ENCODE peak calls at places on chromosomes 7 and 10, in four cellular contexts. B is hepatocyte, A is neural crest cell, C is cardiac muscle cell. W is an unnamed sample.

GRCh38 chr10:34033067-34033466 is 698.6 kb upstream of the NRP1 start:
- DNase-seq in B (no peak), A (no peak), C (no peak), W (no peak)

GRCh38 chr7:13181221-13181620 is 493.8 kb downstream of the ARL4A start:
- DNase-seq in B (peak), A (no peak), C (peak), W (peak)

GRCh38 chr10:122362621-122363020 is 11.9 kb upstream of the PLEKHA1 start:
- DNase-seq in B (no peak), A (no peak), C (no peak), W (no peak)

GRCh38 chr10:44774676-44775401 is 136.3 kb upstream of the TMEM72 start:
- DNase-seq in B (no peak), A (no peak), C (peak), W (no peak)

GRCh38 chr7:80312139-80312661 is 177.6 kb downstream of the GNAI1 start:
- DNase-seq in B (peak), A (no peak), C (peak), W (no peak)

GRCh38 chr10:96789571-96790108 is 42.5 kb upstream of the LCOR start:
- DNase-seq in B (no peak), A (no peak), C (no peak), W (no peak)

GRCh38 chr10:109892885-109893284 is 30.4 kb downstream of the XPNPEP1 start:
- DNase-seq in B (peak), A (no peak), C (no peak), W (no peak)

GRCh38 chr10:113520606-113521481 is 32.0 kb upstream of the HABP2 start:
- DNase-seq in B (peak), A (peak), C (peak), W (peak)

GRCh38 chr7:36777062-36777461 is 52.8 kb upstream of the AOAH start:
- DNase-seq in B (no peak), A (no peak), C (no peak), W (no peak)

GRCh38 chr10:102139281-102140110 is 6.7 kb downstream of the PPRC1 start:
- DNase-seq in B (no peak), A (no peak), C (no peak), W (no peak)

GRCh38 chr7:148327379-148327778 is 263.2 kb upstream of the C7orf33 start:
- DNase-seq in B (peak), A (no peak), C (no peak), W (no peak)

GRCh38 chr10:14173391-14173705 is 157.4 kb downstream of the FRMD4A start:
- DNase-seq in B (no peak), A (no peak), C (no peak), W (no peak)

GRCh38 chr7:159201722-159202330 is 57.2 kb upstream of the VIPR2 start:
- DNase-seq in B (no peak), A (no peak), C (no peak), W (no peak)

GRCh38 chr7:116196947-116197346 is 13.4 kb upstream of the TES start:
- DNase-seq in B (no peak), A (no peak), C (no peak), W (no peak)

GRCh38 chr10:62456611-62457101 is 82.5 kb downstream of the ZNF365 start:
- DNase-seq in B (no peak), A (no peak), C (no peak), W (no peak)

DNA sequence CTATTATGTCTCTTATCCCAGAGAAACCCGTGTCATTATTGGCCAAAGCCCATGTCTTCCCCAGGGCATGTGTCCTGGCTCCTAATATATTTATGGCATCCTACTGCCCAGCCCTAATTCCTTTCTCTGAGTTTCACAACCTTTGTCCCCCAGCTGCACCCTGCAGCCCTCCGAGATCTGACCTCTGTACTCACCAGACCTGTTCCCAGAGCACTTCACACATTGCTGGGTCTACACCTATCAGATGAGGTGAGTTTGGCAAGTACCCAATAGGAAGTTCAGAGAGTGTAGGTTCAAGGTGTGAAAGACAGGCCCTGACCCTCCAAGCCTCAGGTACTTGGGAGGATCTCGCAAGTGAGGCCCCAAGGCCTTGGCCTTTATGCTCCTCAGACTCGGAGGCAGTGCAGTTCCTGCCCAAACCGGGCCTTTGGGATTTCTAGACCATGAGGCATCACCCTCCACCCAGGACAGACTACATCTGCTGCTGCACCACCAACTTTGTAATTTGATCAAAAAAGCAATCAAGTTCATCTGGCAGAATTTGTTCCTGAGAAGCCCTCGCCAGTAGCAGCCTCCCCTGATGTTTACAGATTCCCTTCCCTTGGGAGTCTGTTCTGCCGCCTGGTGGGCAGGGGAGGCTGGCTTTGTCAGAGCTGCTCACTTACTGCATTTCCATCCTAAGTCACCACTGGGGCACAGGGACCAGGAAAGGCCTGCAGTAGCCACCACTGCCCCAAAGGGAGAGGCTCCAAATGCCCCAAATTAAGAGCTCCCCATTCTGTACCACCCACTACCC is 2.2 kb downstream of the CAMK2G start:
- DNase-seq in B (peak), A (no peak), C (no peak), W (no peak)
- TF ChIP-seq CTCF in B (peak), A (peak), C (peak), W (no peak)

DNA sequence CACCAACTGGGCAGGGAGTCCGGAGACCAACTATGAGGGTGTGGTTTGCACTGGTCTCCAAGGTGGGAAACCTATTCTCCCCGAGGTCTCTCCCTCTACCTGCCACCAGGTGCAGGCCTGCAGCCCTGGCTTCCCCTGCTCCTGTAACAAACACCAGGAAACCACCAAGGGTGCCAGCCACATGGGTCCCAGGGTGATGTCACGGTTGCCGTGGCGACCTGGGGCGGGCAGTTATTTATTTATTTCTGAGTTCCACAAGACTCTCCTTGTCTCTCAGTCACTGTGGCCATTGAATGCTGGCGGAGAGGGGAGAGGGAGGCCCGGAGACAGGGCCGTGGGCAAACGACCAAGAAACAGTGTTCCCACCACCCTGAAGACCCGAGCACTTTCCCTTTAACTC is 27.1 kb downstream of the MMD2 start:
- DNase-seq in B (peak), A (peak), C (peak), W (peak)
- TF ChIP-seq CTCF in B (no peak), A (no peak), C (no peak), W (no peak)

GRCh38 chr7:44213872-44214595 is 13.3 kb downstream of the YKT6 start:
- DNase-seq in B (peak), A (no peak), C (peak), W (peak)
- TF ChIP-seq CTCF in B (peak), A (peak), C (peak), W (peak)

DNA sequence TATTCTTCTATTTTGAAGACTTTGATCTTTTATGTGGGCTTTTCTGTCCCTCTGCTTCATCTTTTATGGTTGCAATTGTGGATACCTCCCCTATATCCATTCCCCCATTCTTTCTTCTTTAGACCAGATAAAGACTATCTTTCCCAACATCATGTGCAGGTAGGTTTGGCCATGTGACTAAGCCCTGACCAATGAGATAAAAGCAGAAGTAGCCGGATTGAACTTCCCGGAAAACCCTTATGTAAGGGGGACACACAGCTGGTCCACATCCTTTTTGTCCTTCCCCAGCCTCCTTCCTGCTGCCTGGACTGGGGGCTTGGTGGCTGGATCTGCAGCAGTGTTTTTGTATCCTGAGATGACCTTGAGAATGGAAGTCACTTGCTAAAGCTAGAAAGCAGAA is 33.5 kb upstream of the EXOC6 start:
- DNase-seq in B (no peak), A (no peak), C (no peak), W (no peak)
- TF ChIP-seq CTCF in B (no peak), A (no peak), C (no peak), W (no peak)

DNA sequence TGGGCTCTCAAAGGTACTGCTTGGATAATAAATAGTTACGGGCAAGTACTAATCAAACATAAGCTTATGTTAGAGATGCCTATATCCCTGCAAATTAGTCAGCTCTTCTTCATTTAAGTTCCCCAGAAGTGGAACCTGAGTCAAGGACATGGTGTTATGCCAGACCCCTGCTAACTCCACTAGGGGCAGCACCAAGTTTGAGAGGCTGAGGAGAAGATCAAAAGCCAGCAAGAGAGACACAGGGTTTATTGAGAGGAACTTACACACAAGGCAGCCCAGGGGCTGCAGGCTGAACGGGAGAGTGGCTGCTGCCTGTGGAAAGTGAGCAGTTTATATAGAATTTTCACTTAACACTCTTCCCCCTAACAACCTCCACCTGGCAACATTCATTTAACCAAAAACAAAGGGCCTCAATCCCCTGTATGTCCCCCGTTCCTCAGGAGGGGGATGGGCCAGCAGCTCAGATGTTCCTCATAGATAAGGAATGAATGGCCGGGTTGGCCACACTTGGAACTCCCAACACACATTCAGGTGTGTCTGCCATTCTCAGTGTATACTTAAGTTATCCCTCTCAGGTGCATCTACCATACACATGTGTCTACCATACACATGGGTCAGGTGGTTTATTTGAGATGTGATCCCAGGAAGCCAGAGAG is 62.6 kb upstream of the GHITM start:
- DNase-seq in B (peak), A (no peak), C (peak), W (no peak)
- TF ChIP-seq CTCF in B (peak), A (peak), C (peak), W (peak)

DNA sequence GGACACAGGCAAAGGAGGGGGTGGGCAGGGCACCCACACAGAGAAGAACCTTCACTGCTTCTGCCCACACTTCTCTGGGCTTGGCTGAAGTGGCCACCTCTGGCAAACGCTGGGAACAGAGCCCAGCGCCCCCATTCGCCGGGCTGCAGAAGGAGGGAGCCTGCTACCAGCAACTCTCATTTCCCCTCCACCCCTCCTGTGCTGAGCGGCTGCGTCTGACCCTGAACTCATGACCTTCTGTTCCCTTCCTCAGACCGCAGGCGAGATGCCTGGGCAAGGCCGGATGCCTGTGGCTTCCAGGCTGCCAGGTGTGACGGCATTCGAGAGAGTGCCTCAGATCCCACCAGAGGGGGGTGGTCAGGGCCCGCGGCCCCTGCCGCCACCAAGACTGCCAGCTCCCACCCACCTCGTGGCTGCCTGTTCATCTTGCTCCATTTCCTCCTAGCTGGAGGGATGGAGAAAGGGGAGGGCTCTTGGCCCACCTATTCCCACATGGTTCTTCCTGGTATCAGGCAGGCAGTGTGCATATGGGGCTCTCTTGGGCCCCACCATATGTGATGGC is 19.8 kb downstream of the DNAJB12 start:
- DNase-seq in B (peak), A (no peak), C (peak), W (no peak)
- TF ChIP-seq CTCF in B (no peak), A (no peak), C (peak), W (no peak)

GRCh38 chr7:122550545-122550944 is 148.4 kb downstream of the RNF133 start:
- DNase-seq in B (no peak), A (no peak), C (peak), W (no peak)
- TF ChIP-seq CTCF in B (peak), A (peak), C (no peak), W (no peak)

DNA sequence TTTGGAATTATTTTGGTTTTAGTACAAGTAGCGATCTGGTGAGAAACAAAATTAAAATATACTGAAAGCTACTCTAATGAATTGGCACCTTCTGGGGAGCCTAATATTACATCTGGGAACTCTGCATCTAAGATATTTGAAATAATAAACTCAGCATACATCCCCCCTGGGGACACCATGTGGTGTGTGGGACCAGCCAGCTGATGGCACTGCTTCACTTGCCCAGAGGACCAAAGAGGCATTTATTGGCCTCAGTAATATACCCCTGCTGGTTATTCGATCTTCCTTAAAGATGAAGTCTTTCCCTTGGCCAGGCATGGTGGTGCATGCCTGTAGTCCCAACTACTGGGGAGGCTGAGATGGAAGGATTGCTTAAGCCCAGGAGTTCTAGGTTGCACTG is 195.1 kb upstream of the AUTS2 start:
- DNase-seq in B (no peak), A (no peak), C (peak), W (peak)
- TF ChIP-seq CTCF in B (no peak), A (peak), C (no peak), W (no peak)

DNA sequence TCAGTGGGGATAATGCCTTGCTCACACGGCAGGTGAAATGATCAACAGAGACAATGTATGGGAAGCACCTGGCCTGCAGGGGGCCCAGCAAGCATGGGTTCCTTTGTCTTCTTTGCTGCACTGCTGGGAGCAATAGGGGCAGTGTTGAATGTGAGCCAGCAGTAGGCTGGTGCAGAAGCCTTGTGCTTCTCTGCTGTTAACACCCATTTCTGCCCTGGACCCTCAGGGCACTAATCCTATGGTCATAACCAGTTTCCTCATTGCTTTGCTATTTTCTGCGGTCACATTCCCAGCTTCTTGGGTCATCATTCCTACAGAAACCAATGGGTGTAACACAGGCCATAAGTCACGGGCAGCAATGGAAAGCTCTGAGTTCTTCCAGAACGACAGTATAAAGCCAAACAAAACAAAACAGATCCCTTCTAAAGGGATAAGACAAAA is 10.9 kb upstream of the LGI1 start:
- DNase-seq in B (peak), A (no peak), C (peak), W (no peak)
- TF ChIP-seq CTCF in B (peak), A (peak), C (no peak), W (peak)

GRCh38 chr10:58334817-58335305 is at the start of gene UBE2D1:
- DNase-seq in B (peak), A (peak), C (peak), W (peak)
- TF ChIP-seq CTCF in B (peak), A (peak), C (peak), W (no peak)

W was measured in nephron progenitor cell.